ENCODE peak calls at places on chromosome 6, in four cellular contexts. Q is GM13976; F is CD8-positive, alpha-beta T cell; R is GM12864. I is an unnamed sample.

GRCh38 chr6:140464720-140465119 is 1090.3 kb upstream of the CITED2 start:
- DNase-seq in F (no peak), R (no peak), Q (no peak), I (no peak)

GRCh38 chr6:75934643-75935472 is 137.6 kb downstream of the IMPG1 start:
- DNase-seq in F (no peak), Q (peak; percentile 81), R (peak; percentile 13), I (peak; percentile 23)

GRCh38 chr6:43304882-43305281 is 3.7 kb downstream of the CRIP3 start:
- DNase-seq in F (no peak), Q (no peak), R (no peak), I (no peak)

GRCh38 chr6:72639920-72640621 is 18.2 kb downstream of the KCNQ5 start:
- DNase-seq in R (no peak), Q (no peak), F (no peak), I (no peak)

GRCh38 chr6:132750455-132751248 is 7.1 kb downstream of the VNN2 start:
- DNase-seq in F (no peak), R (no peak), Q (peak; percentile 32), I (no peak)

GRCh38 chr6:9456241-9456658 is 958.6 kb downstream of the TFAP2A start:
- DNase-seq in F (no peak), Q (no peak), R (no peak), I (no peak)

GRCh38 chr6:44489912-44490604 is 102.6 kb downstream of the CDC5L start:
- DNase-seq in Q (no peak), R (no peak), F (no peak), I (no peak)

GRCh38 chr6:53476979-53477378 is 67.9 kb downstream of the GCLC start:
- DNase-seq in F (no peak), Q (no peak), R (no peak), I (no peak)

GRCh38 chr6:101490857-101491256 is 97.3 kb downstream of the GRIK2 start:
- DNase-seq in R (no peak), F (no peak), Q (no peak), I (no peak)

GRCh38 chr6:3305831-3306230 is 47.1 kb downstream of the PSMG4 start:
- DNase-seq in F (no peak), R (no peak), Q (no peak), I (no peak)

GRCh38 chr6:20833881-20834515 is 299.7 kb downstream of the CDKAL1 start:
- DNase-seq in R (no peak), F (no peak), Q (no peak), I (no peak)

GRCh38 chr6:36355819-36356218 is 19.1 kb upstream of the BNIP5 start:
- DNase-seq in R (no peak), F (no peak), Q (no peak), I (no peak)

GRCh38 chr6:3844097-3844463 is 5.1 kb upstream of the FAM50B start:
- DNase-seq in F (no peak), Q (no peak), R (no peak), I (no peak)

GRCh38 chr6:108518714-108519576 is 41.8 kb upstream of the FOXO3 start:
- DNase-seq in F (no peak), R (no peak), Q (no peak), I (no peak)

GRCh38 chr6:127641905-127642304 is 64.9 kb downstream of the C6orf58 start:
- DNase-seq in R (no peak), F (no peak), Q (peak; percentile 12), I (no peak)

GRCh38 chr6:30322527-30323501 is 3.9 kb upstream of the TRIM39 start:
- DNase-seq in R (no peak), F (no peak), Q (no peak), I (no peak)

GRCh38 chr6:100906325-100906724 is 25.2 kb upstream of the ASCC3 start:
- DNase-seq in F (no peak), R (no peak), Q (no peak), I (no peak)

GRCh38 chr6:137399949-137400443 is 94.2 kb downstream of the OLIG3 start:
- DNase-seq in F (no peak), Q (no peak), R (no peak), I (no peak)

DNA sequence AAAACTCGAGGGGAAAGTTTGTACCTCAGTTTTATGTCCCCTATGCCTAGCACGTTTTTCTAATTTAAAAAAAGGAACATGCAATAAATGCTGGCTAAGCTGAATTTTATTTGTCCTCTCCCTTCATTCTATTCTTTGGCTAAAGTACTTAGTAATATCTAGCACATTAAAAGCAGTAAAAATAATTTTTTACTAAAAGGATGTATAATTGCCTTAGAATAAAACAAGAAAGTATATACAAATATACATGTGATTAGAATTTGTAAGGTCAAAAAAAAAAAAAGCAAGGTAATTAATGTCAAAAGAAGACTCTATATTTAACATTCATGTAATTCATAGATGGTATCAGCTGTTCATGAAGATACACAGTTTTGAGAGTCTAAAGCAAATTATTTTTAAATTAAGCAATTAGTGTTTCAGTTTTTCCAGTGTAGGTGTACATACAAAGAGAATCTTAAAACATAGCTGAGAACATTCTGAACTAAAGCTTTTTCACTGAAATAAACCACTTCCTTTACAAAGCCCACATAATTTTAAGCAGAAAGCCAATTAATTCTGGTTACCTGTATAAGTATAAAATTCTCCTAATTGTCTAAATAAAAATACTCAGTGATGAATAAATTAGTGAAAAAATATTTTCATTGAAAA is 32.4 kb downstream of the HBS1L start:
- DNase-seq in F (no peak), Q (no peak), R (no peak), I (no peak)
- TF ChIP-seq CTCF in F (no peak), Q (no peak), R (no peak), I (no peak)

GRCh38 chr6:145454006-145454405 is 281.3 kb downstream of the EPM2A start:
- DNase-seq in R (no peak), Q (no peak), F (no peak), I (no peak)

GRCh38 chr6:145457556-145457955 is 277.8 kb downstream of the EPM2A start:
- DNase-seq in Q (no peak), F (no peak), R (no peak), I (no peak)

DNA sequence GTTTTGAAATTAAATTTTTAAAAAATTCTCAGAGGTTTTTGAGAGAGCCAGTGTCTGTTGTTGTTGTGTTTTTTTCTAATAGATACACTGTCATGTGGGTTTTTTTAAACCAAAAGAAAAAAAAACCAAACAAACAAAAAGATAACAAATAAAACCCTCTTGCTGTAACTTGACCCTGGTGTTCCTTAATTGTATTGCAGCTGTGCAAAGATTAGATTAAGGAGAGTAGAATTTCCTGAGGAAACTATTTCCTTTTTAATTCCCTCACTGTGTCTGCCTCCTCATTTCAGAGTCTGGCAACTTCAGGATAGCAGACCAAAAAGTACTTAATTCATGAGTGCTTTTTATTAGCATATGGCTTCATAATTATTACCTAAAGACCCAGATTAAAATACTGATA is 281.9 kb downstream of the EPM2A start:
- DNase-seq in Q (no peak), R (no peak), F (no peak), I (no peak)
- TF ChIP-seq CTCF in Q (no peak), R (peak; percentile 30), F (peak; percentile 25), I (peak; percentile 52)

GRCh38 chr6:124854338-124854922 is 107.8 kb upstream of the RNF217 start:
- DNase-seq in R (no peak), F (no peak), Q (no peak), I (no peak)
- TF ChIP-seq CTCF in R (no peak), F (no peak), Q (no peak), I (peak; percentile 45)

GRCh38 chr6:99808992-99809391 is 185.0 kb downstream of the MCHR2 start:
- DNase-seq in Q (no peak), F (no peak), R (no peak), I (no peak)
- TF ChIP-seq CTCF in Q (no peak), F (no peak), R (no peak), I (no peak)

GRCh38 chr6:57108691-57109090 is 18.7 kb downstream of the ZNF451 start:
- DNase-seq in F (no peak), Q (peak; percentile 60), R (peak; percentile 31), I (no peak)
- TF ChIP-seq CTCF in F (no peak), Q (no peak), R (no peak), I (no peak)

DNA sequence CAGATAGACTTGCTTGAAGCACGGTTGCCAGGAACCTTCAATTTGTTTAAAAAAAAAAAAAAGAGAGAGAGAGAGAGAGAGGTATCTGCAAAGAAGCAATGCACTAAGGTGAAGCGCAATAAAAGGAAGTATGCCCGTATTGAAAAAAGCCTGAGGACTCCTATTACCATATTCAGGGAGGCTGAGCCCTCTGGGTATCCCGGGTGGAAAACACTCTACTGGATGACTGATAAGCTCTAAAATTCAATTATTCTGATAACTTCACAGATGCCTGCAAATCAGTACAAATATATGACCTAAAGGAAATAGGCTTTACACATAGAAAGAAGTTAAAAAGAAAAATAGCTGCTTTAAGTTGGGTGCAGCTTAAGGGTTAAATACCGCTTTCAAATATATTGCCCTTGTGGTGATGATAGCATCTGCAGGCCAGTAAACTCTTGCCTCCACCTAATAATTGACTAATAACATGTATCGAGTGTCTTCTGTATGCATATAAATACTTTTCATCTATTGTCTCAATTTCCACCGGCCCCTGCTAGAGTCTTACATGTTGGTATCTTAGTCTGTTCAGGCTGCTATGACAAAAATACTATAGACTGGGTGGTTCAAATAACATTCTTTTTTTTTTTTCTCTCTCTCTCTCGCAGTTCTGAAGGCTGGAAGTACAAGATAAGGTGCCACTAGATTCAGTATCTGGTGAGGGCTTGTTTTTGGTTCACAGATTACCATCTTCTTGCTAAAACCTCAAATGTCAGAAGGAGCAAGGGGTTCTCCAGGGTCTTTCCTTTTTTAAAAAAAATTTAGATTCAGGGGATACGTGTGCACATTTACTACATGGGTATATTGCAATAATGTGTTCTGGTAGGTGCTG is 187.4 kb upstream of the JARID2 start:
- DNase-seq in Q (no peak), R (no peak), F (no peak), I (no peak)
- TF ChIP-seq CTCF in Q (no peak), R (no peak), F (no peak), I (peak; percentile 43)